ENCODE peak calls at places on chromosomes 12 and 14, in seven cellular contexts. T is AG04449; Y is dorsolateral prefrontal cortex; G is CD4-positive, alpha-beta T cell; D is GM20000; K is cardiac fibroblast; F is heart left ventricle. L is an unnamed sample.

GRCh38 chr14:36676236-36676635 is 14.6 kb downstream of the PAX9 start:
- DNase-seq in T (no peak), Y (no peak), G (no peak), D (no peak), K (no peak), F (no peak), L (no peak)

GRCh38 chr12:12046401-12046800 is 24.3 kb upstream of the BCL2L14 start:
- DNase-seq in T (no peak), Y (no peak), G (no peak), D (no peak), K (no peak), F (no peak), L (no peak)

GRCh38 chr12:131142891-131143637 is 189.4 kb downstream of the ADGRD1 start:
- DNase-seq in T (no peak), Y (no peak), G (no peak), D (no peak), K (no peak), F (no peak), L (no peak)

GRCh38 chr12:47098099-47098498 is 18.3 kb upstream of the AMIGO2 start:
- DNase-seq in T (no peak), Y (no peak), G (no peak), D (no peak), K (no peak), F (no peak), L (no peak)

GRCh38 chr12:60191676-60192359 is 596.0 kb downstream of the SLC16A7 start:
- DNase-seq in T (no peak), Y (no peak), G (no peak), D (no peak), K (no peak), F (no peak), L (no peak)

GRCh38 chr12:46523446-46523845 is 150.9 kb upstream of the SLC38A2 start:
- DNase-seq in T (no peak), Y (no peak), G (no peak), D (no peak), K (no peak), F (no peak), L (no peak)

GRCh38 chr14:57492859-57493258 is 798 bp downstream of the CCDC198 start:
- DNase-seq in T (peak), Y (no peak), G (no peak), D (no peak), K (peak), F (no peak), L (no peak)

GRCh38 chr14:64761441-64762043 is 57.3 kb downstream of the PLEKHG3 start:
- DNase-seq in T (no peak), Y (no peak), G (no peak), D (no peak), K (no peak), F (no peak), L (no peak)

GRCh38 chr14:101109347-101109638 is 205.8 kb upstream of the RTL1 start:
- DNase-seq in T (no peak), Y (no peak), G (no peak), D (no peak), K (no peak), F (no peak), L (no peak)

GRCh38 chr12:115574831-115575230 is 702.7 kb downstream of the MED13L start:
- DNase-seq in T (no peak), Y (no peak), G (no peak), D (no peak), K (no peak), F (no peak), L (no peak)

GRCh38 chr14:93481758-93482157 is 51.0 kb downstream of the UNC79 start:
- DNase-seq in T (no peak), Y (no peak), G (no peak), D (no peak), K (no peak), F (no peak), L (no peak)

GRCh38 chr12:57637364-57637763 is 4.4 kb upstream of the B4GALNT1 start:
- DNase-seq in T (no peak), Y (no peak), G (no peak), D (no peak), K (no peak), F (no peak), L (no peak)

GRCh38 chr12:93895096-93895460 is 217.9 kb downstream of the CRADD start:
- DNase-seq in T (no peak), Y (no peak), G (no peak), D (no peak), K (peak), F (no peak), L (no peak)

GRCh38 chr12:101172316-101172715 is 37.7 kb downstream of the SLC5A8 start:
- DNase-seq in T (no peak), Y (no peak), G (no peak), D (peak), K (no peak), F (no peak), L (no peak)

GRCh38 chr14:32134448-32135070 is 57.5 kb downstream of the ARHGAP5 start:
- DNase-seq in T (peak), Y (no peak), G (no peak), D (no peak), K (no peak), F (no peak), L (no peak)

GRCh38 chr12:60172696-60173095 is 576.9 kb downstream of the SLC16A7 start:
- DNase-seq in T (no peak), Y (no peak), G (no peak), D (no peak), K (no peak), F (no peak), L (no peak)

GRCh38 chr14:28761438-28762289 is 4.9 kb upstream of the FOXG1 start:
- DNase-seq in T (no peak), Y (no peak), G (no peak), D (peak), K (no peak), F (no peak), L (no peak)

GRCh38 chr12:7131502-7131866 is 1.3 kb downstream of the CLSTN3 start:
- DNase-seq in T (no peak), Y (no peak), G (no peak), D (no peak), K (no peak), F (no peak), L (no peak)

DNA sequence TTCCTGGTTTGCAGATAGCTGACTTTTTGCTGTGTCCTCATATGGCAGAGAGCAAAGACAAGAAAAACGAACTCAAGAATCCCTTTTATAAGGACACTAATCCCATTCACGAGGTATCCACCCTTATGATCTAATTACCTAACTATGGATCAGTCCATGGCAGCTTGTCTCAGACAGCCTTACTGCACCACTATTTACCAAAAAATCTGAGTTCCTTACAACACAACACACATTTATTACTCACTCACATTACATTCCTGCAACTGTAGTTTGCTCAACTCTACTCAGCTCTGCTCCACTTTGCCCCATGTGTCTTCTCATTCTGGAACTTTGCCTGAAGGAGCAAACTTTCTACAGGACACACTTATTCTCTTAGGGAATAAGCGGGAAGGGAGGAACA is 10.1 kb upstream of the SLC6A15 start:
- DNase-seq in T (no peak), Y (no peak), G (no peak), D (no peak), K (peak), F (no peak), L (no peak)
- TF ChIP-seq CTCF in T (no peak), Y (no peak), G (no peak), D (no peak), K (no peak), F (no peak), L (no peak)

GRCh38 chr12:108646597-108647190 is 13.0 kb upstream of the SELPLG start:
- DNase-seq in T (no peak), Y (no peak), G (no peak), D (no peak), K (no peak), F (no peak), L (no peak)

GRCh38 chr12:108647936-108648287 is 14.2 kb upstream of the SELPLG start:
- DNase-seq in T (no peak), Y (no peak), G (no peak), D (no peak), K (no peak), F (no peak), L (no peak)

GRCh38 chr12:108645686-108646596 is 12.2 kb upstream of the SELPLG start:
- DNase-seq in T (no peak), Y (no peak), G (no peak), D (no peak), K (no peak), F (no peak), L (no peak)

GRCh38 chr12:108648371-108648770 is 14.7 kb upstream of the SELPLG start:
- DNase-seq in T (no peak), Y (no peak), G (no peak), D (no peak), K (no peak), F (no peak), L (no peak)

GRCh38 chr12:108647199-108647935 is 13.7 kb upstream of the SELPLG start:
- DNase-seq in T (no peak), Y (no peak), G (no peak), D (no peak), K (no peak), F (no peak), L (no peak)
- TF ChIP-seq CTCF in T (no peak), Y (no peak), G (no peak), D (no peak), K (no peak), F (no peak), L (no peak)

GRCh38 chr14:71319646-71320045 is 412.4 kb downstream of the PCNX1 start:
- DNase-seq in T (no peak), Y (no peak), G (peak), D (no peak), K (peak), F (no peak), L (no peak)

GRCh38 chr14:71321556-71322315 is 414.5 kb downstream of the PCNX1 start:
- DNase-seq in T (no peak), Y (no peak), G (no peak), D (no peak), K (peak), F (no peak), L (no peak)

GRCh38 chr14:71320734-71321555 is 413.7 kb downstream of the PCNX1 start:
- DNase-seq in T (no peak), Y (peak), G (peak), D (peak), K (peak), F (peak), L (peak)

GRCh38 chr14:71318097-71318459 is 410.8 kb downstream of the PCNX1 start:
- DNase-seq in T (no peak), Y (no peak), G (no peak), D (no peak), K (no peak), F (no peak), L (no peak)

DNA sequence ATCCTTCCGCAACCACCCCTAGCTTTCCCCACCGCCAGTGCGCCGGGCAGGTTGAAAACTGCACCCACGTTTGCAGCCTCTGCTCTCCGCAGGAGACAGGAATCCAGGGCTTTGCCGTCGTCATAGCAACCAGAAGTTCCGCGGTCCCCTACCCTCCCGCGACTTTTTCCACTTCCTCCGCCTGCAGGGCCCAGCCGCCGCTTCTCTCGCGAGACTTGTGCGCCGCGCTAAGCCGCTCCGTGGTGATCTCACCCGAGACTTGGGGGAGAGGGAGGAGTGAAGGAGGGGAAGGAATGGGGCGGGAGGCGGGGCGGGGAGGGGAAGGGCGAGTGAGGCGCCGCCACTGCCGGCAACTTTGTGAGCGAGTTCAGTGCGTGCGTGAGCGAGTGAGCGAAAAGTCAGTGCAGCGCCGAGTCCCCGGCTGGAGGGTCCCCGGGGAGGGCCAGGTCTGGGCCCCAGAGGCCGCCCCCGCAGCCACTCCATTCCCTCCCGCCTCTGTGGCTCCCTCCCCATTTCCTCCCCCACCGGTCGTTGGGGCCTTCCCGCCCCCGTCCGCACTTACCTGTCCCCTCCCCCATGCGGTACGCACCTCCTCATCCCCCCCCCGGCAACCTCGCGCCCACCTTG is 413.0 kb downstream of the PCNX1 start:
- DNase-seq in T (peak), Y (peak), G (peak), D (peak), K (peak), F (peak), L (peak)
- TF ChIP-seq CTCF in T (no peak), Y (peak), G (no peak), D (no peak), K (no peak), F (no peak), L (no peak)

DNA sequence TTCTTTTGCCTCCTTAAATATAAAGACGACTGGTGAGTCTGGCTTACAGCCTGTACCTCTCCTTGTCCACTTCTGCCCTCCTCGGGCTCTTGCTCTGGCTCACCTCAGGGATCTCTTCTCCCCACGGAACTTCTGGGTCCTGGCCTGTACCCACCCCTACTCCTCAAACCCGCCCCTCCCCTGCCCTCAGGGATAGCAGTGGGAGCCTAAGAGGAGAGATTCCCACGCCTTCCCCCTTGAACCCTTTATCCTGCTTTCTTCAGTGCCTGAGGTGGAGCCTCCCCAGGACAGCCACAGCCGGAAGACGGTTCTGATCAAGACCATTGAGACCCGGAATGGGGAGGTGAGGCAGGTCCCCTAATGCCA is 2.7 kb downstream of the PRPH start:
- DNase-seq in T (no peak), Y (no peak), G (no peak), D (no peak), K (no peak), F (no peak), L (no peak)
- TF ChIP-seq CTCF in T (no peak), Y (no peak), G (no peak), D (no peak), K (no peak), F (no peak), L (no peak)

GRCh38 chr14:68819260-68819691 is 26.4 kb upstream of the ZFP36L1 start:
- DNase-seq in T (no peak), Y (no peak), G (no peak), D (peak), K (peak), F (no peak), L (no peak)

GRCh38 chr14:68815288-68816182 is 22.7 kb upstream of the ZFP36L1 start:
- DNase-seq in T (no peak), Y (no peak), G (no peak), D (peak), K (no peak), F (no peak), L (peak)

GRCh38 chr14:68817513-68818212 is 24.8 kb upstream of the ZFP36L1 start:
- DNase-seq in T (no peak), Y (no peak), G (no peak), D (peak), K (no peak), F (no peak), L (no peak)

GRCh38 chr14:68816183-68816942 is 23.5 kb upstream of the ZFP36L1 start:
- DNase-seq in T (no peak), Y (peak), G (peak), D (peak), K (peak), F (peak), L (peak)

GRCh38 chr14:68816943-68817430 is 24.1 kb upstream of the ZFP36L1 start:
- DNase-seq in T (no peak), Y (no peak), G (no peak), D (no peak), K (no peak), F (no peak), L (no peak)
- TF ChIP-seq CTCF in T (no peak), Y (peak), G (peak), D (no peak), K (no peak), F (no peak), L (no peak)